ENCODE peak calls at places on chromosomes 3 and 15, in six cellular contexts. One of them, this sample, is unnamed.

GRCh38 chr15:97840501-97840900 is 120.0 kb upstream of the ARRDC4 start:
- DNase-seq in breast epithelium: no peak
- DNase-seq in Calu3: no peak
- DNase-seq in GM23338: no peak
- DNase-seq in heart left ventricle: no peak
- DNase-seq in AG04449: no peak
- DNase-seq in this sample: no peak

GRCh38 chr3:44865272-44866005 is 3.7 kb downstream of the TMEM42 start:
- DNase-seq in breast epithelium: no peak
- DNase-seq in Calu3: no peak
- DNase-seq in GM23338: no peak
- DNase-seq in heart left ventricle: no peak
- DNase-seq in AG04449: no peak
- DNase-seq in this sample: no peak

GRCh38 chr3:125281411-125281810 is 68.9 kb upstream of the SLC12A8 start:
- DNase-seq in breast epithelium: no peak
- DNase-seq in Calu3: no peak
- DNase-seq in GM23338: no peak
- DNase-seq in heart left ventricle: no peak
- DNase-seq in AG04449: no peak
- DNase-seq in this sample: no peak

GRCh38 chr15:55260562-55261131 is 29.0 kb downstream of the RAB27A start:
- DNase-seq in breast epithelium: no peak
- DNase-seq in Calu3: no peak
- DNase-seq in GM23338: no peak
- DNase-seq in heart left ventricle: no peak
- DNase-seq in AG04449: no peak
- DNase-seq in this sample: no peak

GRCh38 chr3:129314757-129315385 is 36.2 kb downstream of the HMCES start:
- DNase-seq in breast epithelium: peak
- DNase-seq in Calu3: peak
- DNase-seq in GM23338: peak
- DNase-seq in heart left ventricle: peak
- DNase-seq in AG04449: no peak
- DNase-seq in this sample: peak

GRCh38 chr15:34366271-34367043 is 539 bp downstream of the LPCAT4 start:
- DNase-seq in breast epithelium: no peak
- DNase-seq in Calu3: peak
- DNase-seq in GM23338: peak
- DNase-seq in heart left ventricle: peak
- DNase-seq in AG04449: no peak
- DNase-seq in this sample: no peak

GRCh38 chr15:39784638-39785037 is 2.0 kb upstream of the FSIP1 start:
- DNase-seq in breast epithelium: no peak
- DNase-seq in Calu3: no peak
- DNase-seq in GM23338: no peak
- DNase-seq in heart left ventricle: no peak
- DNase-seq in AG04449: no peak
- DNase-seq in this sample: no peak

GRCh38 chr3:44962606-44963393 is 13.2 kb downstream of the ZDHHC3 start:
- DNase-seq in breast epithelium: peak
- DNase-seq in Calu3: no peak
- DNase-seq in GM23338: no peak
- DNase-seq in heart left ventricle: no peak
- DNase-seq in AG04449: peak
- DNase-seq in this sample: no peak

GRCh38 chr3:155236473-155236872 is 57.0 kb downstream of the STRIT1 start:
- DNase-seq in breast epithelium: no peak
- DNase-seq in Calu3: no peak
- DNase-seq in GM23338: no peak
- DNase-seq in heart left ventricle: no peak
- DNase-seq in AG04449: no peak
- DNase-seq in this sample: no peak

GRCh38 chr3:129651316-129652202 is 45.1 kb upstream of the PLXND1 start:
- DNase-seq in breast epithelium: no peak
- DNase-seq in Calu3: peak
- DNase-seq in GM23338: peak
- DNase-seq in heart left ventricle: peak
- DNase-seq in AG04449: peak
- DNase-seq in this sample: peak

GRCh38 chr3:24052446-24052845 is 107.4 kb downstream of the NR1D2 start:
- DNase-seq in breast epithelium: no peak
- DNase-seq in Calu3: no peak
- DNase-seq in GM23338: no peak
- DNase-seq in heart left ventricle: no peak
- DNase-seq in AG04449: no peak
- DNase-seq in this sample: no peak
- TF ChIP-seq CTCF in breast epithelium: no peak
- TF ChIP-seq CTCF in Calu3: no peak
- TF ChIP-seq CTCF in GM23338: no peak
- TF ChIP-seq CTCF in heart left ventricle: no peak
- TF ChIP-seq CTCF in AG04449: no peak
- TF ChIP-seq CTCF in this sample: no peak

DNA sequence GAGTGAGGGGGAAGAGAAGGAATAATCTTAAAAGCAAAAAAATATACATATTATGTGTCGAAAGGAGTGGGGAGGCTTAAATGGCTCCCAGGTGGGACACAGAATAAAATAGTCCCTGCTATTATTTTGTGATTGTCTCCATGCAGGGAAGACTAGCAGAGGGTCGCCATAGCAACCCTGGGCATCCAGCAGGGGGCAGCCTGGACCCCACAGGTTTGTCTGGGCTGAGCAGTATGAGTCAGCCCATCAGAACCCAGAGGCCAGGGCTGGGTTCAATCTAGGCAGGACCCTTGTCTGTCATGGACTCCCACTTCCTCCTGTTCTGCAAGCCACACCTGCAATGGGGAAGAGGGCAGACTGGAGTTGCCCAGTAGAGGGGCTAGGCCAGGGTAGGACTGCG is 17.6 kb upstream of the LINGO1 start:
- DNase-seq in breast epithelium: no peak
- DNase-seq in Calu3: peak
- DNase-seq in GM23338: peak
- DNase-seq in heart left ventricle: no peak
- DNase-seq in AG04449: no peak
- DNase-seq in this sample: no peak
- TF ChIP-seq CTCF in breast epithelium: no peak
- TF ChIP-seq CTCF in Calu3: no peak
- TF ChIP-seq CTCF in GM23338: peak
- TF ChIP-seq CTCF in heart left ventricle: no peak
- TF ChIP-seq CTCF in AG04449: peak
- TF ChIP-seq CTCF in this sample: peak

GRCh38 chr3:81760924-81761903 is at the start of gene GBE1:
- DNase-seq in breast epithelium: peak
- DNase-seq in Calu3: peak
- DNase-seq in GM23338: peak
- DNase-seq in heart left ventricle: peak
- DNase-seq in AG04449: peak
- DNase-seq in this sample: peak
- TF ChIP-seq CTCF in breast epithelium: peak
- TF ChIP-seq CTCF in Calu3: no peak
- TF ChIP-seq CTCF in GM23338: no peak
- TF ChIP-seq CTCF in heart left ventricle: no peak
- TF ChIP-seq CTCF in AG04449: peak
- TF ChIP-seq CTCF in this sample: peak

GRCh38 chr3:9422712-9423424 is 25.5 kb downstream of the SETD5 start:
- DNase-seq in breast epithelium: peak
- DNase-seq in Calu3: peak
- DNase-seq in GM23338: peak
- DNase-seq in heart left ventricle: peak
- DNase-seq in AG04449: peak
- DNase-seq in this sample: peak
- TF ChIP-seq CTCF in breast epithelium: peak
- TF ChIP-seq CTCF in Calu3: no peak
- TF ChIP-seq CTCF in GM23338: peak
- TF ChIP-seq CTCF in heart left ventricle: peak
- TF ChIP-seq CTCF in AG04449: peak
- TF ChIP-seq CTCF in this sample: peak

This sample was measured in AG09319.